ENCODE peak calls at places on chromosomes 1 and 21, in nine cellular contexts. A is T1000; X is SW480; C is stimulated activated naive CD4-positive, alpha-beta T cell; H is stimulated activated CD4-positive, alpha-beta T cell treated with anti-CD3 and anti-CD28 coated beads, Interleukin-12 subunit alpha, Interleukin-12 subunit beta, amount 100 ng/mL, for 48 hours; Y is iris pigment epithelial cell; K is NCI-H460; W is COR-L47; V is prostate gland. F is an unnamed sample.

GRCh38 chr1:84330125-84330984 is 28.8 kb downstream of the SAMD13 start:
- DNase-seq in A (no peak), X (no peak), C (no peak), H (no peak), Y (no peak), K (no peak), W (no peak), V (no peak), F (no peak)

GRCh38 chr1:33578557-33579448 is 106.4 kb downstream of the ZSCAN20 start:
- DNase-seq in A (no peak), X (no peak), C (no peak), H (no peak), Y (no peak), K (no peak), W (no peak), V (no peak), F (no peak)

GRCh38 chr1:86687595-86687994 is 16.8 kb upstream of the SH3GLB1 start:
- DNase-seq in A (no peak), X (peak; percentile 42), C (no peak), H (no peak), Y (no peak), K (peak; percentile 6), W (peak; percentile 12), V (no peak), F (no peak)

GRCh38 chr1:233245191-233245765 is 50.2 kb downstream of the PCNX2 start:
- DNase-seq in A (no peak), X (peak; percentile 60), C (no peak), H (no peak), Y (no peak), K (no peak), W (no peak), V (no peak), F (no peak)

GRCh38 chr1:211324992-211325775 is 1.4 kb upstream of the TRAF5 start:
- DNase-seq in A (no peak), X (peak; percentile 42), C (no peak), H (no peak), Y (no peak), K (no peak), W (no peak), V (no peak), F (no peak)

GRCh38 chr21:24514081-24514733 is 1093.1 kb downstream of the MRPL39 start:
- DNase-seq in A (no peak), X (peak; percentile 32), C (no peak), H (no peak), Y (peak; percentile 0), K (peak; percentile 7), W (peak; percentile 59), V (no peak), F (no peak)

GRCh38 chr1:65417729-65418128 is 2.7 kb upstream of the LEPR start:
- DNase-seq in A (no peak), X (no peak), C (no peak), H (no peak), Y (no peak), K (no peak), W (no peak), V (no peak), F (no peak)

GRCh38 chr1:210232524-210233215 is at the start of gene SERTAD4:
- DNase-seq in A (peak; percentile 45), X (peak; percentile 37), C (no peak), H (no peak), Y (peak; percentile 16), K (no peak), W (peak; percentile 70), V (peak; percentile 83), F (no peak)

GRCh38 chr1:10968411-10968826 is 44.0 kb upstream of the TARDBP start:
- DNase-seq in A (no peak), X (peak; percentile 39), C (no peak), H (no peak), Y (peak; percentile 3), K (no peak), W (peak; percentile 90), V (no peak), F (no peak)

GRCh38 chr21:32456497-32456918 is 44.0 kb downstream of the EVA1C start:
- DNase-seq in A (no peak), X (peak; percentile 43), C (no peak), H (no peak), Y (peak; percentile 80), K (no peak), W (no peak), V (peak; percentile 24), F (no peak)

GRCh38 chr1:179369751-179370341 is 4.1 kb downstream of the AXDND1 start:
- DNase-seq in A (peak; percentile 21), X (peak; percentile 74), C (peak; percentile 7), H (no peak), Y (peak; percentile 69), K (peak; percentile 75), W (peak; percentile 74), V (peak; percentile 41), F (peak; percentile 24)

GRCh38 chr21:40177979-40178378 is 310.7 kb downstream of the PCP4 start:
- DNase-seq in A (no peak), X (no peak), C (no peak), H (no peak), Y (no peak), K (no peak), W (no peak), V (no peak), F (no peak)

GRCh38 chr1:2925923-2926322 is 95.3 kb upstream of the ACTRT2 start:
- DNase-seq in A (no peak), X (no peak), C (no peak), H (no peak), Y (no peak), K (no peak), W (no peak), V (no peak), F (no peak)

GRCh38 chr1:80910426-80910825 is 890.3 kb upstream of the ADGRL2 start:
- DNase-seq in A (no peak), X (no peak), C (no peak), H (no peak), Y (no peak), K (no peak), W (no peak), V (no peak), F (no peak)

GRCh38 chr1:13813398-13814012 is 113.5 kb downstream of the PRDM2 start:
- DNase-seq in A (no peak), X (no peak), C (peak; percentile 14), H (peak; percentile 31), Y (peak; percentile 25), K (no peak), W (no peak), V (no peak), F (peak; percentile 73)

GRCh38 chr1:68010094-68010493 is 40.3 kb downstream of the DIRAS3 start:
- DNase-seq in A (no peak), X (peak; percentile 54), C (no peak), H (no peak), Y (peak; percentile 57), K (no peak), W (peak; percentile 26), V (no peak), F (no peak)